ENCODE peak calls at places on chromosomes 6 and 20, in nine cellular contexts. S is cardiac fibroblast; Z is lower lobe of right lung; E is NAMALWA; D is H7; Y is stromal cell of bone marrow; N is epithelial cell of esophagus; P is OCI-M1; R is stimulated activated CD8-positive, alpha-beta memory T cell treated with anti-CD3 and anti-CD28 coated beads, Interleukin-7, amount 100 ng/mL, for 4 hours. A is an unnamed sample.

GRCh38 chr20:22374678-22375590 is 209.4 kb downstream of the FOXA2 start:
- DNase-seq in D (no peak), Z (no peak), N (peak; percentile 76), S (peak; percentile 55), P (no peak), R (no peak), Y (peak; percentile 13), E (no peak), A (no peak)

GRCh38 chr6:56767435-56767834 is 124.7 kb upstream of the DST start:
- DNase-seq in S (no peak), Y (no peak), E (no peak), Z (no peak), P (no peak), R (no peak), N (no peak), D (no peak), A (no peak)

GRCh38 chr20:41366546-41367392 is at the start of gene EMILIN3:
- DNase-seq in Z (no peak), R (no peak), S (no peak), P (no peak), Y (no peak), D (peak; percentile 95), E (no peak), N (no peak), A (no peak)

GRCh38 chr20:58781138-58781537 is 69.6 kb downstream of the GNAS-AS1 start:
- DNase-seq in Y (no peak), Z (no peak), N (no peak), D (no peak), P (no peak), R (no peak), S (no peak), E (no peak), A (no peak)

GRCh38 chr6:44537306-44538049 is 150.0 kb downstream of the CDC5L start:
- DNase-seq in Z (no peak), E (no peak), R (no peak), S (no peak), D (no peak), P (no peak), N (no peak), Y (no peak), A (no peak)

GRCh38 chr6:116307001-116307400 is 27.3 kb upstream of the TSPYL1 start:
- DNase-seq in Z (no peak), P (no peak), E (no peak), Y (no peak), R (no peak), N (no peak), S (no peak), D (no peak), A (no peak)

GRCh38 chr20:44650777-44651493 is 564 bp downstream of the ADA start:
- DNase-seq in R (no peak), Y (no peak), D (no peak), P (no peak), N (peak; percentile 38), S (peak; percentile 30), Z (no peak), E (peak; percentile 51), A (no peak)

GRCh38 chr20:14199111-14199510 is 138.3 kb downstream of the FLRT3 start:
- DNase-seq in P (no peak), N (no peak), E (no peak), Y (no peak), S (no peak), R (no peak), D (no peak), Z (no peak), A (no peak)

GRCh38 chr6:40640591-40641293 is 53.6 kb upstream of the LRFN2 start:
- DNase-seq in Z (no peak), S (no peak), P (no peak), Y (no peak), N (no peak), R (no peak), D (no peak), E (no peak), A (no peak)

GRCh38 chr6:25016311-25016710 is 80.6 kb upstream of the RIPOR2 start:
- DNase-seq in Z (no peak), R (no peak), S (no peak), Y (no peak), E (no peak), N (no peak), P (no peak), D (no peak), A (no peak)

GRCh38 chr6:3808759-3809514 is 40.2 kb upstream of the FAM50B start:
- DNase-seq in S (peak; percentile 95), R (no peak), D (no peak), P (no peak), N (peak; percentile 79), E (no peak), Z (no peak), Y (peak; percentile 75), A (peak; percentile 73)

GRCh38 chr6:170163405-170164170 is 127.3 kb downstream of the DLL1 start:
- DNase-seq in N (no peak), P (no peak), R (no peak), D (no peak), E (no peak), Z (no peak), S (no peak), Y (no peak), A (no peak)

GRCh38 chr6:169265486-169266131 is 12.0 kb upstream of the THBS2 start:
- DNase-seq in Z (no peak), E (no peak), S (no peak), P (no peak), D (no peak), Y (no peak), N (no peak), R (no peak), A (no peak)

GRCh38 chr20:61453219-61453618 is 201.2 kb downstream of the CDH4 start:
- DNase-seq in Y (no peak), R (no peak), P (no peak), D (no peak), N (no peak), S (no peak), Z (no peak), E (no peak), A (no peak)

GRCh38 chr6:126888727-126889725 is 229.4 kb upstream of the RSPO3 start:
- DNase-seq in P (no peak), E (no peak), Z (no peak), N (no peak), S (no peak), R (no peak), Y (no peak), D (no peak), A (no peak)

GRCh38 chr6:25652007-25652515 is at the start of gene SCGN:
- DNase-seq in N (peak; percentile 76), S (peak; percentile 68), P (peak; percentile 56), E (no peak), Y (peak; percentile 41), Z (peak; percentile 62), D (peak; percentile 80), R (no peak), A (no peak)

GRCh38 chr6:144377586-144377985 is 92.5 kb downstream of the UTRN start:
- DNase-seq in P (no peak), Z (no peak), S (peak; percentile 78), Y (peak; percentile 84), R (no peak), N (peak; percentile 34), D (no peak), E (no peak), A (peak; percentile 54)

GRCh38 chr6:125918681-125919566 is 37.6 kb upstream of the HINT3 start:
- DNase-seq in N (peak; percentile 94), Z (no peak), P (peak; percentile 95), E (no peak), S (peak; percentile 93), Y (peak; percentile 89), D (no peak), R (peak; percentile 9), A (no peak)

GRCh38 chr6:8082954-8083858 is 19.0 kb upstream of the BLOC1S5 start:
- DNase-seq in P (no peak), E (no peak), D (no peak), Z (no peak), Y (peak; percentile 87), N (peak; percentile 91), S (peak; percentile 95), R (no peak), A (peak; percentile 76)

GRCh38 chr6:160028487-160029275 is 59.8 kb downstream of the IGF2R start:
- DNase-seq in P (no peak), Y (no peak), N (no peak), S (no peak), D (no peak), R (no peak), E (peak; percentile 72), Z (no peak), A (no peak)

GRCh38 chr6:66995669-66996068 is 1288.6 kb upstream of the EYS start:
- DNase-seq in E (no peak), N (no peak), R (no peak), P (no peak), D (no peak), S (no peak), Y (no peak), Z (no peak), A (no peak)

GRCh38 chr6:5499644-5500306 is 238.5 kb downstream of the FARS2 start:
- DNase-seq in N (peak; percentile 54), D (no peak), P (no peak), R (no peak), Y (peak; percentile 74), E (no peak), Z (no peak), S (peak; percentile 77), A (peak; percentile 44)

GRCh38 chr6:16761469-16762264 is 407 bp upstream of the ATXN1 start:
- DNase-seq in N (peak; percentile 89), D (peak; percentile 89), E (peak; percentile 81), Y (peak; percentile 81), P (peak; percentile 79), Z (peak; percentile 92), S (peak; percentile 91), R (peak; percentile 78), A (no peak)

GRCh38 chr6:49906511-49906910 is 40.2 kb upstream of the CRISP1 start:
- DNase-seq in Y (no peak), D (no peak), Z (no peak), N (no peak), S (no peak), R (no peak), P (no peak), E (no peak), A (no peak)

GRCh38 chr20:2658414-2659354 is 5.3 kb downstream of the IDH3B start:
- DNase-seq in Y (no peak), P (no peak), S (no peak), R (no peak), E (peak; percentile 68), D (no peak), N (no peak), Z (no peak), A (no peak)

GRCh38 chr6:17483391-17484016 is 90.1 kb downstream of the CAP2 start:
- DNase-seq in Z (no peak), D (no peak), S (no peak), Y (no peak), R (no peak), N (no peak), P (no peak), E (no peak), A (no peak)

GRCh38 chr20:58239216-58239615 is 10.8 kb upstream of the ANKRD60 start:
- DNase-seq in P (no peak), Y (no peak), E (no peak), D (no peak), N (no peak), Z (no peak), R (no peak), S (no peak), A (no peak)

GRCh38 chr6:22102671-22103070 is 194.2 kb downstream of the PRL start:
- DNase-seq in N (no peak), P (no peak), Y (no peak), D (no peak), E (no peak), Z (no peak), S (peak; percentile 44), R (no peak), A (no peak)

GRCh38 chr20:59043698-59044097 is 1.1 kb upstream of the PRELID3B start:
- DNase-seq in N (peak; percentile 74), Y (no peak), E (no peak), Z (no peak), P (peak; percentile 5), R (no peak), D (no peak), S (no peak), A (no peak)

GRCh38 chr20:36408219-36408618 is 102.1 kb downstream of the DLGAP4 start:
- DNase-seq in P (no peak), Z (no peak), D (no peak), Y (no peak), N (peak; percentile 97), R (no peak), S (peak; percentile 68), E (no peak), A (no peak)

GRCh38 chr6:86581833-86582232 is 355.5 kb upstream of the HTR1E start:
- DNase-seq in S (no peak), R (no peak), P (no peak), N (peak; percentile 86), Z (no peak), E (no peak), Y (no peak), D (no peak), A (no peak)

A was measured in GM04503.